ENCODE peak calls at places on chromosome 18, in ten cellular contexts. Q is GM23338; G is fibroblast of lung; M is effector memory CD8-positive, alpha-beta T cell; Z is Peyer's patch; R is iPS DF 19.7; C is foreskin fibroblast; E is fibroblast of the conjunctiva; N is NCI-H345; O is GM12892. F is an unnamed sample.
A peak's percentile ranks its signal among the peaks of the same experiment; 100 is the strongest.

GRCh38 chr18:49137585-49137984 is 186.8 kb upstream of the SMAD7 start:
- DNase-seq in N (no peak), O (no peak), R (no peak), E (no peak), Q (no peak), Z (no peak), M (no peak), C (no peak), G (no peak), F (no peak)

GRCh38 chr18:910247-910646 is 5.6 kb downstream of the ADCYAP1 start:
- DNase-seq in N (no peak), Z (no peak), C (no peak), R (no peak), Q (no peak), O (no peak), G (no peak), M (no peak), E (no peak), F (no peak)

GRCh38 chr18:45517181-45517741 is 98.0 kb upstream of the SLC14A2 start:
- DNase-seq in N (no peak), C (no peak), Z (no peak), O (no peak), G (peak; percentile 59), Q (no peak), E (peak; percentile 60), R (no peak), M (no peak), F (no peak)

GRCh38 chr18:36043153-36043552 is 24.2 kb downstream of the RPRD1A start:
- DNase-seq in C (no peak), G (no peak), E (no peak), Q (no peak), O (no peak), N (no peak), R (no peak), M (no peak), Z (no peak), F (no peak)

GRCh38 chr18:79487198-79488165 is 91.8 kb downstream of the NFATC1 start:
- DNase-seq in E (no peak), N (no peak), Q (no peak), R (no peak), M (no peak), C (no peak), G (no peak), O (no peak), Z (peak; percentile 47), F (no peak)

GRCh38 chr18:45997689-45998088 is 30.6 kb upstream of the EPG5 start:
- DNase-seq in O (peak; percentile 15), E (no peak), Z (no peak), M (no peak), R (no peak), C (no peak), N (no peak), Q (peak; percentile 17), G (no peak), F (no peak)

GRCh38 chr18:42719221-42719620 is 396.3 kb downstream of the RIT2 start:
- DNase-seq in G (no peak), E (no peak), R (no peak), M (no peak), Z (no peak), O (no peak), Q (no peak), C (no peak), N (peak; percentile 70), F (no peak)

GRCh38 chr18:56333846-56334245 is 304.5 kb downstream of the TXNL1 start:
- DNase-seq in R (no peak), E (no peak), C (no peak), N (no peak), M (no peak), O (no peak), Z (no peak), Q (no peak), G (no peak), F (no peak)

GRCh38 chr18:36456622-36457021 is 159.1 kb downstream of the FHOD3 start:
- DNase-seq in N (no peak), Z (no peak), M (no peak), E (no peak), G (no peak), C (no peak), R (no peak), O (no peak), Q (no peak), F (no peak)

GRCh38 chr18:58896268-58896667 is 31.6 kb downstream of the ZNF532 start:
- DNase-seq in R (no peak), Z (peak; percentile 61), O (no peak), G (no peak), M (no peak), N (no peak), E (no peak), Q (no peak), C (no peak), F (no peak)

GRCh38 chr18:61735564-61736102 is 157.2 kb downstream of the RNF152 start:
- DNase-seq in E (no peak), Q (no peak), G (no peak), R (no peak), C (no peak), N (no peak), Z (peak; percentile 57), O (no peak), M (no peak), F (no peak)

GRCh38 chr18:62611395-62612241 is 88.8 kb downstream of the ZCCHC2 start:
- DNase-seq in R (no peak), N (no peak), O (no peak), C (no peak), Z (no peak), Q (peak; percentile 42), M (no peak), E (no peak), G (no peak), F (no peak)

GRCh38 chr18:48834421-48835011 is 116.2 kb downstream of the SMAD7 start:
- DNase-seq in N (no peak), E (peak; percentile 66), C (peak; percentile 97), Z (peak; percentile 87), Q (no peak), O (peak; percentile 65), R (no peak), M (peak; percentile 71), G (peak; percentile 87), F (peak; percentile 71)

F was measured in non-pigmented ciliary epithelial cell.